ENCODE peak calls at places on chromosomes 6 and 20, in four cellular contexts. One of them, this sample, is unnamed.

GRCh38 chr6:143700684-143701342 is 23.0 kb downstream of the PHACTR2 start:
- DNase-seq in HepG2: no peak
- DNase-seq in GM12878: no peak
- DNase-seq in K562: no peak
- DNase-seq in this sample: no peak

GRCh38 chr6:89797317-89797716 is 22.3 kb downstream of the MDN1 start:
- DNase-seq in HepG2: no peak
- DNase-seq in GM12878: no peak
- DNase-seq in K562: no peak
- DNase-seq in this sample: no peak

GRCh38 chr6:157074969-157075368 is 248.3 kb downstream of the TMEM242 start:
- DNase-seq in HepG2: no peak
- DNase-seq in GM12878: no peak
- DNase-seq in K562: no peak
- DNase-seq in this sample: no peak

GRCh38 chr6:125546827-125547226 is 202.6 kb upstream of the HEY2 start:
- DNase-seq in HepG2: peak; percentile 57
- DNase-seq in GM12878: no peak
- DNase-seq in K562: no peak
- DNase-seq in this sample: peak; percentile 52

GRCh38 chr6:28985396-28986164 is 19.5 kb downstream of the ZNF311 start:
- DNase-seq in HepG2: peak; percentile 97
- DNase-seq in GM12878: no peak
- DNase-seq in K562: peak; percentile 32
- DNase-seq in this sample: peak; percentile 86

GRCh38 chr6:105164418-105164817 is 15.4 kb downstream of the POPDC3 start:
- DNase-seq in HepG2: no peak
- DNase-seq in GM12878: no peak
- DNase-seq in K562: no peak
- DNase-seq in this sample: no peak

GRCh38 chr6:111804627-111805235 is 68.5 kb downstream of the FYN start:
- DNase-seq in HepG2: no peak
- DNase-seq in GM12878: peak; percentile 84
- DNase-seq in K562: peak; percentile 69
- DNase-seq in this sample: no peak

GRCh38 chr6:166417285-166417691 is 34.5 kb upstream of the MPC1 start:
- DNase-seq in HepG2: no peak
- DNase-seq in GM12878: no peak
- DNase-seq in K562: no peak
- DNase-seq in this sample: no peak

GRCh38 chr6:155158044-155158843 is 105.6 kb upstream of the CLDN20 start:
- DNase-seq in HepG2: no peak
- DNase-seq in GM12878: no peak
- DNase-seq in K562: no peak
- DNase-seq in this sample: no peak

GRCh38 chr6:79631800-79632172 is 657 bp downstream of the SH3BGRL2 start:
- DNase-seq in HepG2: no peak
- DNase-seq in GM12878: no peak
- DNase-seq in K562: no peak
- DNase-seq in this sample: no peak

GRCh38 chr20:4896971-4897497 is 104.3 kb downstream of the SLC23A2 start:
- DNase-seq in HepG2: no peak
- DNase-seq in GM12878: no peak
- DNase-seq in K562: no peak
- DNase-seq in this sample: no peak

GRCh38 chr6:3856576-3856975 is 7.4 kb downstream of the FAM50B start:
- DNase-seq in HepG2: no peak
- DNase-seq in GM12878: no peak
- DNase-seq in K562: no peak
- DNase-seq in this sample: no peak

GRCh38 chr20:33282991-33283555 is at the start of gene BPIFB1:
- DNase-seq in HepG2: peak; percentile 46
- DNase-seq in GM12878: no peak
- DNase-seq in K562: no peak
- DNase-seq in this sample: no peak

GRCh38 chr20:15930324-15931305 is 642.6 kb downstream of the KIF16B start:
- DNase-seq in HepG2: peak; percentile 28
- DNase-seq in GM12878: no peak
- DNase-seq in K562: no peak
- DNase-seq in this sample: peak; percentile 18

GRCh38 chr6:110328231-110328630 is 29.9 kb downstream of the METTL24 start:
- DNase-seq in HepG2: no peak
- DNase-seq in GM12878: no peak
- DNase-seq in K562: no peak
- DNase-seq in this sample: no peak

GRCh38 chr6:38578075-38578474 is 61.7 kb downstream of the BTBD9 start:
- DNase-seq in HepG2: no peak
- DNase-seq in GM12878: no peak
- DNase-seq in K562: peak; percentile 27
- DNase-seq in this sample: no peak

GRCh38 chr6:33451606-33452005 is 2.8 kb upstream of the ZBTB9 start:
- DNase-seq in HepG2: no peak
- DNase-seq in GM12878: no peak
- DNase-seq in K562: no peak
- DNase-seq in this sample: no peak

GRCh38 chr6:6438286-6438685 is 117.8 kb upstream of the F13A1 start:
- DNase-seq in HepG2: no peak
- DNase-seq in GM12878: no peak
- DNase-seq in K562: no peak
- DNase-seq in this sample: no peak

GRCh38 chr6:133632906-133633305 is 256.0 kb upstream of the TCF21 start:
- DNase-seq in HepG2: no peak
- DNase-seq in GM12878: no peak
- DNase-seq in K562: no peak
- DNase-seq in this sample: no peak

GRCh38 chr6:10411915-10412164 is 3.0 kb downstream of the TFAP2A start:
- DNase-seq in HepG2: no peak
- DNase-seq in GM12878: no peak
- DNase-seq in K562: no peak
- DNase-seq in this sample: no peak

GRCh38 chr6:84635081-84635745 is 129.2 kb downstream of the TBX18 start:
- DNase-seq in HepG2: no peak
- DNase-seq in GM12878: no peak
- DNase-seq in K562: no peak
- DNase-seq in this sample: no peak

GRCh38 chr6:112701201-112701600 is 354.1 kb downstream of the RFPL4B start:
- DNase-seq in HepG2: no peak
- DNase-seq in GM12878: no peak
- DNase-seq in K562: no peak
- DNase-seq in this sample: peak; percentile 34

GRCh38 chr20:63520939-63521601 is 505 bp downstream of the PPDPF start:
- DNase-seq in HepG2: peak; percentile 40
- DNase-seq in GM12878: no peak
- DNase-seq in K562: peak; percentile 91
- DNase-seq in this sample: no peak

GRCh38 chr6:145929037-145929633 is 35.0 kb downstream of the SHPRH start:
- DNase-seq in HepG2: peak; percentile 49
- DNase-seq in GM12878: no peak
- DNase-seq in K562: peak; percentile 24
- DNase-seq in this sample: peak; percentile 20

GRCh38 chr20:36855241-36855657 is 20.7 kb upstream of the TLDC2 start:
- DNase-seq in HepG2: no peak
- DNase-seq in GM12878: no peak
- DNase-seq in K562: no peak
- DNase-seq in this sample: no peak

GRCh38 chr20:38883081-38883980 is 42.9 kb upstream of the FAM83D start:
- DNase-seq in HepG2: no peak
- DNase-seq in GM12878: no peak
- DNase-seq in K562: no peak
- DNase-seq in this sample: no peak

GRCh38 chr6:36463686-36464085 is 20.9 kb downstream of the KCTD20 start:
- DNase-seq in HepG2: no peak
- DNase-seq in GM12878: no peak
- DNase-seq in K562: no peak
- DNase-seq in this sample: no peak

GRCh38 chr6:113078791-113079190 is 731.7 kb downstream of the RFPL4B start:
- DNase-seq in HepG2: no peak
- DNase-seq in GM12878: no peak
- DNase-seq in K562: no peak
- DNase-seq in this sample: no peak

GRCh38 chr20:47865912-47866311 is 80.6 kb upstream of the SULF2 start:
- DNase-seq in HepG2: no peak
- DNase-seq in GM12878: no peak
- DNase-seq in K562: no peak
- DNase-seq in this sample: no peak

GRCh38 chr20:62122659-62123449 is 579 bp downstream of the LSM14B start:
- DNase-seq in HepG2: no peak
- DNase-seq in GM12878: no peak
- DNase-seq in K562: peak; percentile 82
- DNase-seq in this sample: peak; percentile 21

GRCh38 chr6:107344981-107345380 is 114.4 kb downstream of the PDSS2 start:
- DNase-seq in HepG2: no peak
- DNase-seq in GM12878: no peak
- DNase-seq in K562: no peak
- DNase-seq in this sample: no peak
- TF ChIP-seq BHLHE40 in HepG2: no peak
- TF ChIP-seq BHLHE40 in GM12878: no peak
- TF ChIP-seq BHLHE40 in K562: no peak
- TF ChIP-seq BHLHE40 in this sample: no peak

DNA sequence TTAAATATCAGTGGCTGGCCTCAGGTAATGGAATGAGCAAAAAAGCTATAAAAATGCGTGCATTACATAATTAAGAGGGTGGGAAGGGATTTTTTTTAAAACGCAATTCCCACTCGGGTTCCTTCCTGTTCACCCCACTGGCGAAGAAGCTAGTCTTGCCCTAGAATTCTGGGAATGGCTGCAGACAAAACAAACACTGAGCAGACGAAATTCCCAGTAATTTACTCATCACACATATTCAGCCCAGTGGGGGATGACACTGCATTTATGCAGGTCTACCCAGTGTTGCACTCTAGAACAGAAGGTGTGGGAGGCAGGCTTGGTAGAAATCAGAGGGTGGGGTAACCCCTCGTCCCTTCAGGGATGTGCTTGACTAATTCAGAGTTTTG is 2695.0 kb upstream of the DEFB115 start:
- DNase-seq in HepG2: no peak
- DNase-seq in GM12878: no peak
- DNase-seq in K562: peak; percentile 6
- DNase-seq in this sample: no peak
- TF ChIP-seq FOXM1 in HepG2: no peak
- TF ChIP-seq FOXM1 in GM12878: no peak
- TF ChIP-seq FOXM1 in K562: no peak
- TF ChIP-seq FOXM1 in this sample: no peak

DNA sequence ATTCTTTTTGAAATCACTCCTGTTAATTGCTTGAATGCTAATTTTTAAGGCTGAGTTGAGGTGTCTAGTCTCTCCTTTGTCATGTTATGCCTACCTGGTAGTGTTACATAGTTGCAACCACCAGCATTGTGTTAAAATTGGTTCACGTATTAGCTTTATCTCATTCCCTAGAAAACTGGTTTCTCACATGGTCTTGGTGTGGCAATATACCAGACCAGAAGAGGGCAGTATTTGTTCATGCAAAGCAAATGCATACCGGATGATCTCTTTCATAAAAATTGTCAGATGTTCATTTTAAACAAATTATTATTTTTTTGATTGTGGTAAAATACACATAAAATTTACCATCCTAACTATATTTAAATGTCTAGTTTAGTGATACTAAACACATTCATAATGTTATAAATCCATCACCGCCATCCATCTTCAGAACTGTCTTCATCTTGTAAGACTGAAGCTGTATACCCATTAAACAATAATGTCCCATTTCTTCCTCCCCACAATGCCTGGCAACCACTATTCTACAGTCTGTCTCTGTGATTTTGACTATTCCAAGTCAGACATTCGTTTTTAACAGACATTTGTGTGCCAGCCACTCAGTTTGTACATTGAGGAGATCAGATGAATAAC is 92.8 kb downstream of the ATRN start:
- DNase-seq in HepG2: peak; percentile 63
- DNase-seq in GM12878: peak; percentile 8
- DNase-seq in K562: peak; percentile 28
- DNase-seq in this sample: peak; percentile 46
- TF ChIP-seq BHLHE40 in HepG2: no peak
- TF ChIP-seq BHLHE40 in GM12878: no peak
- TF ChIP-seq BHLHE40 in K562: no peak
- TF ChIP-seq BHLHE40 in this sample: no peak

GRCh38 chr6:148074735-148075134 is 267.9 kb upstream of the SASH1 start:
- DNase-seq in HepG2: no peak
- DNase-seq in GM12878: no peak
- DNase-seq in K562: no peak
- DNase-seq in this sample: no peak
- TF ChIP-seq FOXM1 in HepG2: no peak
- TF ChIP-seq FOXM1 in GM12878: no peak
- TF ChIP-seq FOXM1 in K562: no peak
- TF ChIP-seq FOXM1 in this sample: no peak

GRCh38 chr6:74577619-74578018 is 628.2 kb downstream of the COL12A1 start:
- DNase-seq in HepG2: no peak
- DNase-seq in GM12878: no peak
- DNase-seq in K562: no peak
- DNase-seq in this sample: no peak
- TF ChIP-seq BHLHE40 in HepG2: no peak
- TF ChIP-seq BHLHE40 in GM12878: no peak
- TF ChIP-seq BHLHE40 in K562: no peak
- TF ChIP-seq BHLHE40 in this sample: no peak

This sample was measured in HEK293T.